ENCODE peak calls at places on chromosomes 7 and 10, in four cellular contexts. F is NCI-H69; D is MCF 10A; C is stimulated activated CD8-positive, alpha-beta memory T cell treated with anti-CD3 and anti-CD28 coated beads, Interleukin-12 subunit alpha, Interleukin-12 subunit beta, amount 100 ng/mL, for 1 hour. V is an unnamed sample.

GRCh38 chr7:102916426-102916825 is 3.6 kb downstream of the LRRC17 start:
- DNase-seq in F (no peak), D (peak), C (no peak), V (no peak)

GRCh38 chr7:97020601-97021442 is 3.8 kb downstream of the DLX5 start:
- DNase-seq in F (no peak), D (no peak), C (no peak), V (no peak)

GRCh38 chr10:26728957-26729356 is 31.5 kb downstream of the PDSS1 start:
- DNase-seq in F (no peak), D (no peak), C (no peak), V (no peak)

GRCh38 chr7:44293561-44294324 is 31.7 kb downstream of the CAMK2B start:
- DNase-seq in F (peak), D (no peak), C (no peak), V (peak)

GRCh38 chr7:91974066-91974465 is 33.4 kb downstream of the AKAP9 start:
- DNase-seq in F (no peak), D (no peak), C (no peak), V (no peak)

GRCh38 chr7:152590481-152590880 is 85.5 kb downstream of the XRCC2 start:
- DNase-seq in F (no peak), D (no peak), C (no peak), V (no peak)

GRCh38 chr10:84388148-84388547 is 59.8 kb downstream of the CCSER2 start:
- DNase-seq in F (no peak), D (no peak), C (no peak), V (no peak)

GRCh38 chr7:98289333-98289875 is 7.9 kb downstream of the BRI3 start:
- DNase-seq in F (no peak), D (no peak), C (no peak), V (no peak)

GRCh38 chr7:51706851-51707250 is 390.2 kb upstream of the COBL start:
- DNase-seq in F (peak), D (no peak), C (no peak), V (no peak)

GRCh38 chr10:6207658-6208057 is 4.9 kb downstream of the PFKFB3 start:
- DNase-seq in F (no peak), D (peak), C (no peak), V (no peak)

GRCh38 chr7:136183981-136184380 is 206.8 kb upstream of the MTPN start:
- DNase-seq in F (peak), D (no peak), C (no peak), V (no peak)

V was measured in suprapubic skin.